ENCODE peak calls at places on chromosomes 3 and 15, in four cellular contexts. D is GM12878, S is IMR-90, E is K562. M is an unnamed sample.

GRCh38 chr15:55587321-55588069 is 650 bp downstream of the PYGO1 start:
- DNase-seq in E (peak), D (no peak), S (peak), M (peak)

GRCh38 chr15:33131880-33132279 is 62.6 kb downstream of the FMN1 start:
- DNase-seq in E (no peak), S (peak), D (no peak), M (no peak)

GRCh38 chr3:71962561-71963240 is 177.8 kb upstream of the PROK2 start:
- DNase-seq in S (peak), E (no peak), D (no peak), M (no peak)

GRCh38 chr15:80568876-80569605 is 126.1 kb upstream of the ABHD17C start:
- DNase-seq in E (no peak), D (no peak), S (peak), M (no peak)

GRCh38 chr15:83871808-83872559 is 218.1 kb downstream of the ADAMTSL3 start:
- DNase-seq in D (peak), E (peak), S (peak), M (no peak)

GRCh38 chr3:106969596-106969995 is 407.6 kb upstream of the CCDC54 start:
- DNase-seq in E (no peak), S (no peak), D (no peak), M (no peak)

GRCh38 chr3:52397676-52398399 is 47.1 kb downstream of the SEMA3G start:
- DNase-seq in S (no peak), E (no peak), D (no peak), M (no peak)

GRCh38 chr15:87816811-87817210 is 439.7 kb downstream of the NTRK3 start:
- DNase-seq in E (no peak), D (no peak), S (peak), M (no peak)

GRCh38 chr3:61863579-61863978 is 302.2 kb downstream of the PTPRG start:
- DNase-seq in S (no peak), E (no peak), D (no peak), M (no peak)

GRCh38 chr3:21901504-21901903 is 150.5 kb upstream of the ZNF385D start:
- DNase-seq in E (no peak), D (no peak), S (no peak), M (no peak)

GRCh38 chr3:44439499-44440295 is 37.8 kb downstream of the ZNF445 start:
- DNase-seq in E (peak), D (peak), S (peak), M (no peak)

GRCh38 chr3:133773732-133774131 is 27.5 kb downstream of the TF start:
- DNase-seq in E (no peak), D (no peak), S (no peak), M (no peak)

DNA sequence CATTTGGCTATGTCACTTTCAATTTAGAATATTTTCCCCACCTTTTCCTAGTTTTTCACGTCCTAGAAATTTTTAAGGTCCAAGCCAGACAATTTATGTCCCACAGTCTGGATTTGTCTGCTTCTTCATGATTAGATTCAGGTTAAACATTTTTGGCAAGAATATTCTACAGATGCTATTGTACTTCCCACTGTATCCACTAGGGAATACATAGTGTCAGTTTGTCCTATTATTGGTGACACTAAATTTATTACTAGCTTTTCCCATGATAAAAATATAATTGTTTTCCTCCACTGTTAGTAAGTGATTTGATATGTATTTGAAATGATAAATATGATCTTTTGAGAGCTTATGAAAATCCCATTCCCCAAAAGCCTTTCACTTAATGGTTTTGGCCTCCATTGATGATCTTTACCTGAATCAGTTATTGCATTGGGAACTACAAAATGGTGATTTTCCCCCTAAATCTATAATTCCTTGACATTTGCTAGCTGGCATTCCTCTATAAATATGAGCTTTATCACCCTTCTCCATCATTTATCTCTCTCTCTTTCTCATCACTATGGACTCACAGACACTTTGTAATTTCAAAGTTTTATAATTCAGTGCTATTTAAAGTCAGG is 8.3 kb downstream of the ARL14 start:
- DNase-seq in E (no peak), D (no peak), S (peak), M (no peak)
- TF ChIP-seq CHD1 in E (no peak), D (no peak), S (no peak), M (no peak)

GRCh38 chr3:102736961-102737304 is 302.1 kb downstream of the ZPLD1 start:
- DNase-seq in S (no peak), D (no peak), E (no peak), M (no peak)

GRCh38 chr3:102737353-102737752 is 302.5 kb downstream of the ZPLD1 start:
- DNase-seq in S (no peak), E (no peak), D (no peak), M (no peak)

GRCh38 chr3:102736288-102736960 is 301.6 kb downstream of the ZPLD1 start:
- DNase-seq in E (no peak), S (no peak), D (no peak), M (no peak)

DNA sequence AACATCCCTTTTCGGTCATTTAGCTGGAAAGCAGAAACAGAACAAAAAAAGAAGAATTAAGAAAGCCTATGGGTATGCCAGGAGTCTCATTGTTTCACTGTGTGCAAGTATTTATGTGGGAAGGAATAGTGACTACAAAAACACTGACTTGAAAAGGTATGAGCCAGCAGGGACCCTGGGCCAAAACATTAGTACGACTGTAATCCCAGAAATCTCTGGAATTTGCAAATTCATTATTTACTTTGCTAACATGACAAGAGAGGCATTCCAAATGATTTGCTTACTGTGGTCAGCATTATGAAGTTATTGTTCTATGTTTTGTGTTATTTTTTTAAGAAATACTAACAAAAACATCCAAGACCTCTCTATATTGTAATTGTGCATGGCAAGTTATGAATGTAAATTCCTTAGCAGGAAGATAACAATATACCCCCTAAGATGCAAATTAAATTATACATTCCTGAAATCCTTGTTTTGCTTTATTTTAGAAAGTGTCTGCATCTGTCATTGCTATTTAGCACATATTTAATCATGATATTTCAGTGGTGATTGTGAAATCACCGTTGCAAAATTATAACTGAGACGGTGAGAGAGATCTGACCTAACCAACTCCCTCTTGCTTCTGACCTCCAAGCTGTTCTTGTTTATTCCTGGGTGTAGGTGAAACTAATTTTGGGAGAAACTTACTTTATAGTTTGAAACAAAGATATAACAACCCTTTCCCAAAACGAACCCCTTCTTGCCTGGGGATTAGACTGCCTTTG is 299.2 kb downstream of the ZPLD1 start:
- DNase-seq in D (no peak), S (no peak), E (no peak), M (no peak)
- TF ChIP-seq CHD1 in D (no peak), S (no peak), E (no peak), M (no peak)

DNA sequence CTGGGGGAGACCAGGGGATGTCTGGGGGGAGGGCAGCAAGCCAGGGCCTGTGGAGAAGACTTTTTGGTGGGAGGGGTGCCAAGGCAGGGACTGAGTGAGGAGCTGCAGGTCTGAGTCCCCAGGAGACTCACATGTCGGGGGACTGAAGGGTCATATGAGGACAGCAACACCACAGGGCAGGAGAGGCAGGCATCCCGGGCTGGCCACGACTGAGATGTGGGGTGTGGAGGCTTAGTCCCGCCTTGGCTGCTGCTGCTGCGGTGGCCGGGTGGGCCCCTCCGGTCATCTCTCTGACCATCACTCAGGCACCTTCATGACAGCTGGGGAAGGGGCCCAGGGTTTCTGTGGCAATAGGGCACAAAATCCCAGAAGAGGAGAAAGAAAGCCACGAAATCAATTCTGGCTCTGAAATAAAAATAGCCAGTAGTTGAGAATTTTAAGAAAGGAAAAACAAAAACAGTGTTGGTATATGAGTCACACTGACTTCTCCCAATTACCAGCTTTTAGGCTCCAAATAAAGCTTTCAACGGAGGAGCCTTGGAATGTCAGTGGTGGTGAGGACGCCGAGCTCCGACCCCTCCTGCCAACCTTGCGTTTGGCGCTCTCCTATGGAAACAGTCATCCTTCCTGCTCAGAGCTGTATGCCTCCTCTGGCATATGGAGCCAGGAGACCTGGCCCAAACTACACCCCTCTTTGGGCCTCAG is 52.9 kb upstream of the ITGA11 start:
- DNase-seq in D (no peak), S (peak), E (no peak), M (no peak)
- TF ChIP-seq CHD1 in D (no peak), S (no peak), E (no peak), M (no peak)

GRCh38 chr15:74843445-74843828 is 481 bp upstream of the ULK3 start:
- DNase-seq in S (no peak), E (no peak), D (no peak), M (no peak)

GRCh38 chr15:74845581-74845980 is 2.6 kb upstream of the ULK3 start:
- DNase-seq in S (no peak), E (no peak), D (no peak), M (no peak)

GRCh38 chr15:74844319-74845207 is 1.6 kb upstream of the ULK3 start:
- DNase-seq in E (no peak), D (no peak), S (no peak), M (no peak)

GRCh38 chr15:74843891-74844299 is 939 bp upstream of the ULK3 start:
- DNase-seq in S (no peak), E (peak), D (no peak), M (no peak)

DNA sequence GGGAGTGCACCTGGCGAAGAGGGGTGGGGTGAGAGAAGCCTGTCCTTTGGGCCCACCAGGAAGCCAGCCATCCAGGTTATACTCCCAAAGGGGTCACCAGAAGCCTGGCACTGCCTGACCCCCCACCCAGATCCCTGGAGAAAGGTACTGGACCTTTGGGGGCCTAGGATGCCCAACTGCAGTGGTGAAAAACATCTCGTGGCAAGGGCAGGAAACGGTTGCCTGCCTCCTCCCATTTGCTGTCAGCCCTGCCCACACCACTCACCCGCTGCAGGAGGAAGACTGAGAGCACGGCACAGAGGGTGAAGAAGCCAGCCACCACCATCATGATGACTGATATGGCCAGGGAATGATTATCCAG is 2.2 kb upstream of the ULK3 start:
- DNase-seq in D (no peak), E (no peak), S (no peak), M (no peak)
- TF ChIP-seq CHD1 in D (no peak), E (no peak), S (no peak), M (no peak)

GRCh38 chr15:76994971-76995945 is at the start of gene PSTPIP1:
- DNase-seq in E (no peak), D (no peak), S (no peak), M (no peak)

GRCh38 chr15:76996076-76996525 is 1.2 kb downstream of the PSTPIP1 start:
- DNase-seq in S (no peak), D (no peak), E (no peak), M (no peak)

GRCh38 chr15:76998661-76999285 is 3.8 kb downstream of the PSTPIP1 start:
- DNase-seq in E (no peak), D (no peak), S (no peak), M (no peak)

GRCh38 chr15:76994496-76994895 is 430 bp upstream of the PSTPIP1 start:
- DNase-seq in D (no peak), S (no peak), E (no peak), M (no peak)

GRCh38 chr15:76996526-76997401 is 1.8 kb downstream of the PSTPIP1 start:
- DNase-seq in D (no peak), S (peak), E (no peak), M (no peak)
- TF ChIP-seq CHD1 in D (no peak), S (no peak), E (no peak), M (no peak)

DNA sequence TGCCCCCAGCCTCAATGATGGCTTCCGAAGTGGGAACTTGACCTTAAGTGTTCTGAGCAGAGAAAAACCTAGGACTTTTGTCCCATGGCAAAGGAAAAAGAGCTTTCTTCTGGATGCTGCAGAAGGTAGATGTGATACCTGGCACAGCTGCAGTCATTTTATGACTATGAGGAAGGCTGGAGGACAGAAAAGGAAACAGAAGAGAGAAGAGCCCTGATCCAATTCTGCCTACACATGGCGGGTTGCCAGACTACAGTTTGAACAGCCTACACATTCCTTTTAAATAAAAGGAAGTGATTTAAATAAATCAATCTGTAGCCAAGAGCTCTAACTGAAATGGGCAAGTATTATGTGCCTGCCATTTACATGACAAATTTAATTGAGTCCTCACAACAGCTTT is 43.6 kb upstream of the CHRNB4 start:
- DNase-seq in S (no peak), E (no peak), D (no peak), M (peak)
- TF ChIP-seq CHD1 in S (no peak), E (no peak), D (no peak), M (no peak)

GRCh38 chr15:85033148-85033547 is 51.5 kb downstream of the PDE8A start:
- DNase-seq in S (no peak), D (no peak), E (no peak), M (no peak)

GRCh38 chr15:85041230-85041629 is 59.6 kb downstream of the PDE8A start:
- DNase-seq in S (no peak), D (no peak), E (no peak), M (no peak)

GRCh38 chr15:85037617-85038016 is 56.0 kb downstream of the PDE8A start:
- DNase-seq in E (no peak), D (no peak), S (no peak), M (no peak)

GRCh38 chr15:85035980-85036379 is 54.3 kb downstream of the PDE8A start:
- DNase-seq in D (no peak), E (no peak), S (no peak), M (no peak)

DNA sequence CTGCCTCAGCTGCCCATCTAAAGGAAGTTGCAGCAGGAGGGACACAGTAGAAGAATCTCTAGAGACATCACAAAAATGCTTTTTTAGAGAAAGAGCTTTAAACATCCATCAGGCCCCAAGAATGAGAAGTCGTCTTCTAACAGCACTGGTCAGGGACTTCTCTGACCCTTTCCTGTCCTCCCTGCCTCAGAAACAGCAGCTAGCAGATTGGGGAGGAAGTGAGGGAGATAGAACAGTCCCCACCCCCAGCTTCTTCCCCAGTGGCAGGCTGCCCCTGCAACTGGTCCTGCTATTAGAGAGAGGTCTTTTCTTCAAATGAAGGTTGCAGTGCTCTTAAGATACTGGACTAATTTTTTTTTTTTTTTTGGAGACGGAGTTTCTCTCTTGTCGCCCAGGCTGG is 55.1 kb downstream of the PDE8A start:
- DNase-seq in S (no peak), D (no peak), E (no peak), M (no peak)
- TF ChIP-seq CHD1 in S (no peak), D (no peak), E (no peak), M (no peak)

DNA sequence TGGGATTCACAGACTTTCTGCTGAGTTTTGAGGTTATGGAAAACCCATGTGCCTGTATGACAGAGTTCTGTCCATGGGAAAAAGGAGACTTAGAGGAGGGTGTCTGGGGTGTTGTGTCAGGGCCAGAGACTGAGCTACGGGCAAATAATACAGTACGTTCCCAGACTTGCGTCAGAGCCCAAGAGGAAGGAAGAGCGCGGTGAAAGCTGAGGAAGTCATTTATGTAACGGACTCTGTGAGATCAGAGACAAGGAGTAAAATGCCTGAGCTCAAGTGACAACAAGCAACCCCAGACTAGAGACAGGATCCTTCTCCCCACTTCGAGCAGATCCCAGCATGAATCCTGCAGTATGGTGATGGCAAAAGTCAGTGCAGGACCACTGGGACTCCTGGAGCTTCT is 368.6 kb upstream of the MCTP2 start:
- DNase-seq in E (no peak), S (no peak), D (no peak), M (no peak)
- TF ChIP-seq CHD1 in E (no peak), S (no peak), D (no peak), M (no peak)

M was measured in H1.